ENCODE peak calls at places on chromosomes 5 and 9, in five cellular contexts. E is EL, W is mucosa of gallbladder, S is heart left ventricle, C is cardiac fibroblast. K is an unnamed sample.

GRCh38 chr9:112268421-112268820 is 65.0 kb downstream of the PTBP3 start:
- DNase-seq in E (no peak), S (no peak), W (no peak), C (no peak), K (no peak)

GRCh38 chr9:83013867-83014605 is 48.9 kb downstream of the RASEF start:
- DNase-seq in C (no peak), E (peak; percentile 69), W (no peak), S (no peak), K (no peak)

GRCh38 chr9:35481347-35481975 is 8.4 kb upstream of the RUSC2 start:
- DNase-seq in S (peak; percentile 44), C (peak; percentile 87), W (peak; percentile 62), E (peak; percentile 78), K (no peak)

GRCh38 chr9:109520475-109521132 is 22.5 kb upstream of the PTPN3 start:
- DNase-seq in E (peak; percentile 67), S (no peak), C (peak; percentile 81), W (peak; percentile 64), K (peak; percentile 25)

GRCh38 chr9:95874989-95875304 is 544 bp upstream of the ERCC6L2 start:
- DNase-seq in W (peak; percentile 45), S (peak; percentile 75), C (peak; percentile 46), E (peak; percentile 44), K (peak; percentile 71)

GRCh38 chr5:139982975-139983240 is 60.2 kb downstream of the NRG2 start:
- DNase-seq in C (no peak), S (no peak), W (peak; percentile 9), E (peak; percentile 6), K (no peak)

GRCh38 chr9:132711846-132712245 is 41.6 kb downstream of the GTF3C4 start:
- DNase-seq in W (no peak), E (no peak), C (no peak), S (no peak), K (no peak)

GRCh38 chr5:149873896-149874295 is 70.7 kb downstream of the PDE6A start:
- DNase-seq in W (no peak), E (no peak), C (peak; percentile 13), S (no peak), K (no peak)

GRCh38 chr5:144139586-144139985 is 30.9 kb downstream of the YIPF5 start:
- DNase-seq in S (no peak), W (no peak), C (peak; percentile 53), E (no peak), K (no peak)

GRCh38 chr9:110126986-110127864 is 80.7 kb downstream of the C9orf152 start:
- DNase-seq in S (peak; percentile 93), C (peak; percentile 98), W (peak; percentile 62), E (peak; percentile 41), K (peak; percentile 86)

K was measured in ovary.